ENCODE peak calls at places on chromosomes 3 and 15, in six cellular contexts. K, R, Y, P, X and Q are unnamed samples. For H3K4me1 and H3K36me3, the result is how much of the 10 kb centered on the place peaks cover.

GRCh38 chr3:49647741-49648140 is 26.4 kb upstream of the APEH start:
- DNase-seq in K (no peak), R (no peak), Y (peak), P (no peak), X (no peak), Q (no peak)

GRCh38 chr3:29694783-29695182 is 413.9 kb downstream of the RBMS3 start:
- DNase-seq in K (peak), R (no peak), Y (no peak), P (peak), X (peak), Q (no peak)

GRCh38 chr3:12948891-12949711 is 107.7 kb upstream of the RPL32 start:
- DNase-seq in K (peak), R (no peak), Y (no peak), P (no peak), X (no peak), Q (no peak)

GRCh38 chr3:58377750-58378149 is 45.1 kb downstream of the PXK start:
- DNase-seq in K (no peak), R (no peak), Y (no peak), P (no peak), X (no peak), Q (no peak)

GRCh38 chr15:25733856-25734679 is 129.1 kb downstream of the ATP10A start:
- DNase-seq in K (no peak), R (no peak), Y (no peak), P (no peak), X (no peak), Q (no peak)

GRCh38 chr3:3625461-3626271 is 173.6 kb upstream of the LRRN1 start:
- DNase-seq in K (no peak), R (no peak), Y (no peak), P (peak), X (no peak), Q (no peak)

GRCh38 chr15:80502782-80503181 is 98.6 kb downstream of the ARNT2 start:
- DNase-seq in K (no peak), R (no peak), Y (no peak), P (no peak), X (no peak), Q (no peak)

GRCh38 chr3:158531334-158531733 is 39.7 kb upstream of the MLF1 start:
- DNase-seq in K (no peak), R (no peak), Y (peak), P (no peak), X (no peak), Q (peak)

GRCh38 chr3:157318639-157319288 is 117.9 kb upstream of the PTX3 start:
- DNase-seq in K (no peak), R (no peak), Y (peak), P (no peak), X (no peak), Q (no peak)

GRCh38 chr3:51862886-51863285 is 1.5 kb downstream of the IQCF2 start:
- DNase-seq in K (no peak), R (no peak), Y (no peak), P (no peak), X (no peak), Q (no peak)

DNA sequence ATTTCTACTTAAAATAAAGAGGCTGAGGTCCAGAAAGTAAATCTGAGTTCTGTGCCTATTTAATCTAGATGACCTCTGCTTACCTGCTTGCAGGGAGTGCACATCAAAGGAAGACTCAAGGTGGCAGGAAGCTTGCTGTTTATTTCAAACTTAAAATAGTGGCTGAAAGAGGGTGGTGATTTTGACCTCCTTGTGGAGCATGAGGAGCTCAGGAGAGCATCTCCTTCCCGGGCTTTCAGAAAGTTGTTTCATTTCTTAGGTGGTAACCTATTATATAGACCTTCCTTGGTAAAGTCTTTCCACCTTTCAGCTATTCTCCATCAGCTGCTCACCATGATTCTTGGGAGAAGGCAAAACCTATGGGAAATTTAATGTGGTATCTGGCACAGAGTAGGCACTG is 494 bp downstream of the GCSAM start:
- DNase-seq in K (no peak), R (no peak), Y (no peak), P (no peak), X (no peak), Q (no peak)
- H3K4me3 ChIP-seq in K (no peak), R (peak), Y (no peak), P (no peak), X (no peak), Q (no peak)

DNA sequence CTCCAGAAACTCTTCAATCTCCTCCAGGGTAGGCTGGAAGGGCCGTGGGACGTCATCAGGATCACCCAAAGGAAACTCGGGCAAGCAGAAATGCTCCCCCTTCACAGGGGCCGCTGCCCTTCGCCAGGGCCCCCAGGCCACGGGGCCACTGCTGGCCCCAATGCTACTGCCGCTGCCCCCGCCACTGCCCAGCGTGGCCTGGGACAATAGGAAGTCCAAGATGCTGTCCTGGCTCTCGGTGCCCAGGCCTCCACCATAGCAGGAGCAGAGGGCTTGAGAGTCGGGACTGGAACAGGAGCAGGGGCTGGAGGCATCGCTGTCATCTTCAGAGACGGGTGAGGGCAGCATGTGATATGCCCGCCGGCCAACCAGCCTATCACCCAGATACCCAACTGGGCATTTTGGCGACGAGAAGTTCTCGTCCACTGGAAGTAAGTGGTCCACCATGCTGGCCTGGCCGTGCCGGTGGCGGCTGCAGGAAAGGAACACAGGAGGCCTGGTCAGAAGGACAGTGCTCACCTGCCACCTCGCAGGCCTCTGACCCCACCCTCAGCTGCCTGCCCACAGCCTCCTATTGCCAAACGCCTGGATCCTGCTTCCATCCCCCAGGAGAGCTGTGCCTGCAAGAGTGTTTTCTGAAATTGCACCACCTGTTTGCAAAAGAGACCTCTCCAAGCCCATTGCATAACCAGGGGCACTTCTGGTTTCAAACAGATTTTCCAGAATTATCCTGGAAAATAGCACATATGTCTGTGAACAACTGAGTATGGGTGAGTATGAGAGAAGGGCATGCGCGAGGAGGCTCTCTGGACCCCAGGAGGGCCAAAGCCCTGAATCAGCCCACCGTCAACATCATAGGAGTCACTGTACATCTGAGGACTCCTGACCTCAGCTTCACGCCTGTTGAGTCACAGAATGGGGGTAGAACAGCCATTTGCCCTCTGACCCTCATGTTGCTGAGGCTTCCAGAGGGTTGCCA is 4.4 kb downstream of the KLF15 start:
- DNase-seq in K (peak), R (no peak), Y (no peak), P (no peak), X (peak), Q (no peak)
- H3K4me1 ChIP-seq in K (under half), R (under half), Y (half or more), P (under half), X (under half), Q (under half)

GRCh38 chr3:10259036-10259435 is 10.8 kb downstream of the TATDN2 start:
- DNase-seq in K (no peak), R (no peak), Y (no peak), P (no peak), X (no peak), Q (no peak)
- H3K36me3 ChIP-seq in K (under half), R (under half), Y (under half), P (under half), X (under half), Q (under half)

GRCh38 chr3:57091874-57092273 is 31.4 kb downstream of the SPATA12 start:
- DNase-seq in K (no peak), R (no peak), Y (no peak), P (peak), X (no peak), Q (no peak)

GRCh38 chr3:57094606-57095005 is 34.1 kb downstream of the SPATA12 start:
- DNase-seq in K (peak), R (no peak), Y (no peak), P (no peak), X (no peak), Q (no peak)

GRCh38 chr3:57095361-57095760 is 34.9 kb downstream of the SPATA12 start:
- DNase-seq in K (no peak), R (no peak), Y (no peak), P (no peak), X (no peak), Q (no peak)

GRCh38 chr3:57093489-57093888 is 33.0 kb downstream of the SPATA12 start:
- DNase-seq in K (no peak), R (no peak), Y (no peak), P (no peak), X (no peak), Q (no peak)

DNA sequence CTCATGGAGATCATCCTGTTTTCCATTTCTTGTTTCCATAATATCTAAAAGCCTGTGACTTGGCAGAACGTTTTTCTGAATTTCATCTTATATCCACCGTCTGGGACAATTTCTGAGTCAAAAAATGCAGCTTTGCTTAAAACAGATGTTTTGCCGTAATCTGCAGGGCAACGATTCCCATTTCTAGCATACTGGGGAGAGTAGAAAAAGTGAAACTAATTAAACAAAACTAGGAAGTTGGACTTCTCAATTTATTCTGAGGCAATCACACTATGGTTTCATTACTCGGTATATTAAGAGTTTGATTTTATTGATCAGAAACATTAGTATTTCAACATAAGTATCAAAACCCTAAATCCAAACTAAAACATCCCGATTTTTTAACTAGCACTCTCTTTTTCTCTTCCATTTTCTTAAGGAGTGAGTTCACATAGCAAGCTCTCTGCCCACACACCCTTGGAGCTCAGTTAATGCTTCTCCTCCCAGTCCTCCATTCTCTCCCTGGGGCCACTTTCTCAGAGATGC is 33.6 kb downstream of the SPATA12 start:
- DNase-seq in K (no peak), R (no peak), Y (no peak), P (no peak), X (no peak), Q (no peak)
- H3K4me3 ChIP-seq in K (no peak), R (no peak), Y (no peak), P (no peak), X (no peak), Q (no peak)

GRCh38 chr3:170862618-170863374 is 7.2 kb downstream of the RPL22L1 start:
- DNase-seq in K (peak), R (no peak), Y (no peak), P (peak), X (no peak), Q (no peak)
- H3K4me1 ChIP-seq in K (under half), R (under half), Y (under half), P (under half), X (under half), Q (under half)

GRCh38 chr15:29727871-29728270 is 94.4 kb downstream of the TJP1 start:
- DNase-seq in K (no peak), R (no peak), Y (no peak), P (no peak), X (no peak), Q (no peak)
- H3K36me3 ChIP-seq in K (half or more), R (under half), Y (under half), P (under half), X (under half), Q (under half)

DNA sequence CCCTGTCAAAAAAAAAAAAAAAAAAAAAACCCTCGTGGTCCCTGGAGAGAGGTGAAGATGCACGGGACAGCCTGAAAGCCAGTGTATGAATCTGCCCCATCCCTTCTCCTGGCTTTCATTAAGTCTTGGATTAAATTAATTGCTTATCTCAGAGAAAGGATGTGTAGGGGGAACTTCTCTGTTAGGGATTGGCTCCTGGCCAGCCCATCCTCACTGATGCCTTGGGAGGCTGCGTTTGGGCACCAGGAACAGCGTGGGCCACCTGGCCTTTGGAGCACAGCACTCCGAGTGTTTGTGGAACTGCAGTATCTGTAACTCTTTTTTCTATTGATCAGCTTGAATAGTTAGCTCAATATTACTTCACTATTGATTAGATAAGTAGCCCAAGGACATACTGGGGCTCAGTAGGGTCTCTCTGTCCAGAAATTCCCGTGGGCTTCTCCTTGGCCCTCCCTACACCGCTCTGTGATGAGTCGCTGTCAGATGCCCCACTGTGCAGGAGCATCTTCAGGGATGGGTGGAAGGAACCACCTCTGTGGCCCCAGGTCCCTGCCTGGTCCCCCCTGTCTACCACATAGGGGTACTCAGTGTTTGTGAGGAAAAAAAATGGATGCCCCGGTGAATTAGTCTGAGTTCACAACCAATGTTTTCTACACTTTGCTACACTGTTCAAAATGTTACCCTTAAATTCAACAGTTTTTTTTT is 2.0 kb downstream of the PXYLP1 start:
- DNase-seq in K (no peak), R (no peak), Y (no peak), P (no peak), X (no peak), Q (no peak)
- H3K4me3 ChIP-seq in K (no peak), R (no peak), Y (no peak), P (no peak), X (no peak), Q (no peak)